ENCODE peak calls at places on chromosome 11, in four cellular contexts. U is A549, M is GM12878, X is K562. N is an unnamed sample.

GRCh38 chr11:44236261-44236660 is 73.7 kb downstream of the ALX4 start:
- DNase-seq in U (no peak), M (no peak), X (no peak), N (no peak)

GRCh38 chr11:9906043-9906791 is 242.3 kb downstream of the SWAP70 start:
- DNase-seq in U (peak), M (no peak), X (no peak), N (peak)

GRCh38 chr11:132589802-132590201 is 942.5 kb downstream of the OPCML start:
- DNase-seq in U (no peak), M (no peak), X (no peak), N (no peak)

GRCh38 chr11:36212507-36212906 is 76.7 kb downstream of the COMMD9 start:
- DNase-seq in U (no peak), M (no peak), X (no peak), N (no peak)

GRCh38 chr11:61279934-61280656 is 15.0 kb downstream of the VWCE start:
- DNase-seq in U (no peak), M (no peak), X (no peak), N (peak)

GRCh38 chr11:124900464-124900863 is 2.8 kb upstream of the ROBO4 start:
- DNase-seq in U (peak), M (no peak), X (no peak), N (peak)

GRCh38 chr11:20131744-20132666 is 28.3 kb downstream of the DBX1 start:
- DNase-seq in U (peak), M (no peak), X (peak), N (peak)

GRCh38 chr11:10308208-10308954 is 3.5 kb downstream of the ADM start:
- DNase-seq in U (no peak), M (no peak), X (no peak), N (peak)

GRCh38 chr11:57622263-57622662 is 24.8 kb downstream of the SERPING1 start:
- DNase-seq in U (no peak), M (no peak), X (no peak), N (no peak)

GRCh38 chr11:9600651-9601040 is 27.2 kb downstream of the WEE1 start:
- DNase-seq in U (no peak), M (peak), X (no peak), N (peak)

GRCh38 chr11:70954471-70954870 is 297.9 kb downstream of the SHANK2 start:
- DNase-seq in U (no peak), M (no peak), X (no peak), N (no peak)

GRCh38 chr11:75351541-75352416 is at the start of gene ARRB1:
- DNase-seq in U (peak), M (no peak), X (peak), N (no peak)

GRCh38 chr11:77093987-77094840 is 8.4 kb upstream of the OMP start:
- DNase-seq in U (no peak), M (no peak), X (no peak), N (no peak)

GRCh38 chr11:110337570-110338193 is 41.3 kb upstream of the RDX start:
- DNase-seq in U (no peak), M (no peak), X (peak), N (peak)

GRCh38 chr11:10922944-10923343 is 65.1 kb upstream of the ZBED5 start:
- DNase-seq in U (no peak), M (no peak), X (no peak), N (no peak)

GRCh38 chr11:19867064-19867463 is 154.4 kb downstream of the NAV2 start:
- DNase-seq in U (no peak), M (no peak), X (no peak), N (no peak)

GRCh38 chr11:5536482-5536881 is 11.9 kb downstream of the OR52H1 start:
- DNase-seq in U (no peak), M (no peak), X (no peak), N (no peak)

GRCh38 chr11:83508804-83509203 is 222.6 kb upstream of the CCDC90B start:
- DNase-seq in U (no peak), M (no peak), X (no peak), N (no peak)

GRCh38 chr11:69658606-69659450 is 16.3 kb downstream of the LTO1 start:
- DNase-seq in U (no peak), M (no peak), X (no peak), N (peak)

GRCh38 chr11:71112454-71112853 is 139.9 kb downstream of the SHANK2 start:
- DNase-seq in U (no peak), M (no peak), X (no peak), N (no peak)

GRCh38 chr11:69922015-69922595 is 102.9 kb upstream of the FGF3 start:
- DNase-seq in U (no peak), M (no peak), X (no peak), N (no peak)

GRCh38 chr11:134915212-134915611 is 503.2 kb upstream of the B3GAT1 start:
- DNase-seq in U (no peak), M (no peak), X (no peak), N (no peak)

GRCh38 chr11:71463331-71464211 is 10.6 kb downstream of the NADSYN1 start:
- DNase-seq in U (no peak), M (no peak), X (no peak), N (no peak)

GRCh38 chr11:61779666-61780525 is 12.5 kb downstream of the TMEM258 start:
- DNase-seq in U (no peak), M (no peak), X (no peak), N (no peak)

GRCh38 chr11:1934326-1935155 is 12.6 kb upstream of the MRPL23 start:
- DNase-seq in U (no peak), M (no peak), X (no peak), N (no peak)

GRCh38 chr11:80477178-80477577 is 1036.3 kb upstream of the TENM4 start:
- DNase-seq in U (no peak), M (no peak), X (no peak), N (no peak)

GRCh38 chr11:129375731-129376657 is at the start of gene BARX2:
- DNase-seq in U (peak), M (no peak), X (peak), N (peak)
- H3K4me3 ChIP-seq in U (peak), M (no peak), X (no peak), N (no peak)

GRCh38 chr11:112795142-112795815 is 165.9 kb upstream of the NCAM1 start:
- DNase-seq in U (peak), M (no peak), X (peak), N (peak)

GRCh38 chr11:112797653-112798293 is 163.4 kb upstream of the NCAM1 start:
- DNase-seq in U (peak), M (no peak), X (peak), N (no peak)

GRCh38 chr11:112794321-112794720 is 166.9 kb upstream of the NCAM1 start:
- DNase-seq in U (no peak), M (no peak), X (no peak), N (no peak)

GRCh38 chr11:112797072-112797471 is 164.1 kb upstream of the NCAM1 start:
- DNase-seq in U (no peak), M (no peak), X (no peak), N (no peak)

DNA sequence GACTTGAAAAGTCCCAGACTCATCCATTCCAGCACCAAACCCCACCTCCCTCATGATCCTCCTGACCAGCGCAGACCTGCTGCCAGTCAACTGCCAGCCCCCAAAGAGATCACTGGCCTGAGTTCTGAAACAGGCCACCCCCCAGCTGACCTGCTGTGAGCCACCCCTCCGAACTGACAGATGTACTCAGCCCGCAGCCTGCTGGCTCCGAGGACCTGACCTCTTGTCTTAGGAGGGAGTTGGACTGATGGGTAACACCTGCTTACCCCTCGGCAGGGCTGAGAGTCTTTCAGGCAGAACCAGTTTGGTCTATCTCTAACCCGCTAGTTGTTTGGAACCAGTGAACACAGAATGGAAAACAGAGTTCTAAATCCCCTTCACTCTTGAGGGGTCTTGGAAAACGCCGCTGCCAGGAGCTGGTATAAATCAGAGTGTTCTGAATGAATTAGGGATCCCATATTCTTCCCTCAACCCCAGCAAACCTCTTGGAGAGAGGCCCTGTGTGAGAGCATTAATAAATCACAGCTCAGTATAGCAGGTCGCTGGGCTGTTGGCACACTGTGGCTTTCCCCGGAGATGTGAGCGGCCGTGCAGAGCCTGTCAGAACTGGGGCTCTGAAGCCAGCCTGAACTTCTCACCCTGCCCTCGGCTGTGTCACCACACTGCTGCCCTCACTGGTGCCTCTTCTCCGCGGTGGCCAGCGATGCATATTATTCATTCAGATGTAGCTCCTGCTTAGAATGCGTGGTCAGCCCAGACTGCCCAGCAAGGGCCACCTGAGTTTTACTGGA is 165.1 kb upstream of the NCAM1 start:
- DNase-seq in U (no peak), M (no peak), X (no peak), N (no peak)
- TF ChIP-seq ELK1 in U (no peak), M (no peak), X (no peak), N (no peak)

GRCh38 chr11:795638-796564 is 2.2 kb downstream of the SLC25A22 start:
- DNase-seq in U (no peak), M (no peak), X (peak), N (peak)
- H3K4me3 ChIP-seq in U (peak), M (peak), X (peak), N (peak)

DNA sequence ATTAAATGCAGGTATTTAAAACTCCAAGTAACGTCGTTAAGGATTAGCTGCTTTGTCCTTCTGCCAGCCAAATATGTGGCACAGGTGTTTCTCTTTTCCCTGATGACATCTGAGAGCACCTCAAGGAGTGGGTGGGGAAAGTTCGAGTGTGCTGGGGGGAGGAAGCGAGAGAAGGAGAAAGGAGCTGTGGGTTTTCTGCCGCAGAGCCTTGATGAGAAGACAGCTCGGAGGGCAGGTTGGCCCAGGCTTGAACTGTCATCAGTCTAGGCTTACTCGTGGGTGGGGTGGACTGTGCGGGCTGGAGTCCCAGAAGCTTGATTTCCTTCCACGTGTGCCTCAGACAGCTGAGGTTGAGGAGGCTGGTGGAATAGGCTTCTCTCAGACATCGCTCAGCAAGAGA is 15.2 kb upstream of the SORL1-AS1 start:
- DNase-seq in U (no peak), M (peak), X (no peak), N (no peak)
- TF ChIP-seq ELK1 in U (no peak), M (no peak), X (no peak), N (no peak)

DNA sequence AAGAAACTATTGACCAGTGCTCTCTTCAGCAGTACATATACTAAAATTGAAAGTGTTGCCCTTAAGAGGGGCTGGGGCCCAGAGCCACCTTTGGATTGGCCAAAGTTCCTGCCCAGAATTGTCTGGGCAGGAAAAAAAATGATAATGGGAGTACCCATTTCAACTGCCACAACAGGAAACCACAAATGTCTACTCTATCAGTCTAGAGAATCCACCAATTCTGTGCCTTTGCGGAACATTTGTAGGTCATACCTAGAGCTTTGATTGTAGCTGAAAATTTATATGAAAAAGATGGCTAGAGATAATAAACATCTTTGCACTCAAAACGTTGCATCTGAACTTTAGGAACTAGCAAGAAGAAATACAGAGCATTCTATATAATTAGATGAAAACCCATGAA is 69.4 kb downstream of the FAM76B start:
- DNase-seq in U (no peak), M (no peak), X (no peak), N (no peak)
- H3K4me3 ChIP-seq in U (no peak), M (no peak), X (no peak), N (no peak)